ENCODE peak calls at places on chromosome 5, in five cellular contexts. One of them, this sample, is unnamed.

GRCh38 chr5:56359429-56359781 is 126.3 kb upstream of the ANKRD55 start:
- DNase-seq in SK-N-SH: no peak
- DNase-seq in A549: no peak
- DNase-seq in K562: no peak
- DNase-seq in GM12878: no peak
- DNase-seq in this sample: no peak

GRCh38 chr5:39648539-39649200 is 223.9 kb upstream of the DAB2 start:
- DNase-seq in SK-N-SH: no peak
- DNase-seq in A549: peak; percentile 46
- DNase-seq in K562: peak; percentile 11
- DNase-seq in GM12878: no peak
- DNase-seq in this sample: no peak

GRCh38 chr5:100518377-100518776 is 16.8 kb upstream of the FAM174A start:
- DNase-seq in SK-N-SH: no peak
- DNase-seq in A549: no peak
- DNase-seq in K562: no peak
- DNase-seq in GM12878: no peak
- DNase-seq in this sample: no peak

GRCh38 chr5:140587495-140587894 is 22.9 kb downstream of the SLC35A4 start:
- DNase-seq in SK-N-SH: no peak
- DNase-seq in A549: no peak
- DNase-seq in K562: no peak
- DNase-seq in GM12878: no peak
- DNase-seq in this sample: no peak

GRCh38 chr5:105952875-105953274 is 1717.9 kb downstream of the EFNA5 start:
- DNase-seq in SK-N-SH: peak; percentile 3
- DNase-seq in A549: no peak
- DNase-seq in K562: no peak
- DNase-seq in GM12878: no peak
- DNase-seq in this sample: peak; percentile 47

GRCh38 chr5:41465493-41466171 is 44.8 kb downstream of the PLCXD3 start:
- DNase-seq in SK-N-SH: no peak
- DNase-seq in A549: no peak
- DNase-seq in K562: no peak
- DNase-seq in GM12878: no peak
- DNase-seq in this sample: peak; percentile 1

GRCh38 chr5:57700072-57700471 is 217.5 kb upstream of the ACTBL2 start:
- DNase-seq in SK-N-SH: no peak
- DNase-seq in A549: no peak
- DNase-seq in K562: no peak
- DNase-seq in GM12878: no peak
- DNase-seq in this sample: no peak

GRCh38 chr5:110824936-110825441 is 86.2 kb downstream of the SLC25A46 start:
- DNase-seq in SK-N-SH: no peak
- DNase-seq in A549: no peak
- DNase-seq in K562: no peak
- DNase-seq in GM12878: no peak
- DNase-seq in this sample: no peak

GRCh38 chr5:127590154-127590722 is 58.6 kb upstream of the CTXN3 start:
- DNase-seq in SK-N-SH: no peak
- DNase-seq in A549: no peak
- DNase-seq in K562: no peak
- DNase-seq in GM12878: no peak
- DNase-seq in this sample: no peak

GRCh38 chr5:16886366-16886736 is 49.7 kb downstream of the MYO10 start:
- DNase-seq in SK-N-SH: no peak
- DNase-seq in A549: no peak
- DNase-seq in K562: no peak
- DNase-seq in GM12878: no peak
- DNase-seq in this sample: peak; percentile 90

GRCh38 chr5:150321784-150322183 is 19.1 kb upstream of the ARSI start:
- DNase-seq in SK-N-SH: no peak
- DNase-seq in A549: no peak
- DNase-seq in K562: no peak
- DNase-seq in GM12878: no peak
- DNase-seq in this sample: no peak

GRCh38 chr5:147037517-147038205 is 159.1 kb upstream of the PPP2R2B start:
- DNase-seq in SK-N-SH: no peak
- DNase-seq in A549: no peak
- DNase-seq in K562: no peak
- DNase-seq in GM12878: no peak
- DNase-seq in this sample: peak; percentile 20

GRCh38 chr5:72242796-72243475 is 77.1 kb downstream of the MRPS27 start:
- DNase-seq in SK-N-SH: no peak
- DNase-seq in A549: no peak
- DNase-seq in K562: no peak
- DNase-seq in GM12878: no peak
- DNase-seq in this sample: no peak

GRCh38 chr5:90563161-90563560 is 4.6 kb downstream of the ADGRV1 start:
- DNase-seq in SK-N-SH: no peak
- DNase-seq in A549: no peak
- DNase-seq in K562: no peak
- DNase-seq in GM12878: no peak
- DNase-seq in this sample: no peak

GRCh38 chr5:39547548-39548154 is 122.9 kb upstream of the DAB2 start:
- DNase-seq in SK-N-SH: peak; percentile 14
- DNase-seq in A549: peak; percentile 49
- DNase-seq in K562: peak; percentile 54
- DNase-seq in GM12878: no peak
- DNase-seq in this sample: peak; percentile 68

GRCh38 chr5:94326579-94326978 is 291.8 kb downstream of the KIAA0825 start:
- DNase-seq in SK-N-SH: no peak
- DNase-seq in A549: no peak
- DNase-seq in K562: peak; percentile 3
- DNase-seq in GM12878: no peak
- DNase-seq in this sample: no peak

GRCh38 chr5:73066466-73066865 is 53.9 kb upstream of the TMEM171 start:
- DNase-seq in SK-N-SH: no peak
- DNase-seq in A549: no peak
- DNase-seq in K562: no peak
- DNase-seq in GM12878: no peak
- DNase-seq in this sample: peak; percentile 89

GRCh38 chr5:96854067-96854466 is 22.2 kb upstream of the ERAP2 start:
- DNase-seq in SK-N-SH: no peak
- DNase-seq in A549: no peak
- DNase-seq in K562: no peak
- DNase-seq in GM12878: no peak
- DNase-seq in this sample: no peak

GRCh38 chr5:178398856-178399722 is 166.5 kb upstream of the PHYKPL start:
- DNase-seq in SK-N-SH: peak; percentile 68
- DNase-seq in A549: no peak
- DNase-seq in K562: no peak
- DNase-seq in GM12878: no peak
- DNase-seq in this sample: no peak

GRCh38 chr5:1930880-1931589 is 48.3 kb upstream of the IRX4 start:
- DNase-seq in SK-N-SH: peak; percentile 40
- DNase-seq in A549: no peak
- DNase-seq in K562: no peak
- DNase-seq in GM12878: no peak
- DNase-seq in this sample: no peak

GRCh38 chr5:138989720-138990119 is 114.6 kb upstream of the LRRTM2 start:
- DNase-seq in SK-N-SH: no peak
- DNase-seq in A549: no peak
- DNase-seq in K562: no peak
- DNase-seq in GM12878: no peak
- DNase-seq in this sample: peak; percentile 76

GRCh38 chr5:83077662-83078261 is 415 bp downstream of the XRCC4 start:
- DNase-seq in SK-N-SH: no peak
- DNase-seq in A549: no peak
- DNase-seq in K562: peak; percentile 32
- DNase-seq in GM12878: no peak
- DNase-seq in this sample: peak; percentile 31

GRCh38 chr5:157821405-157821804 is 37.5 kb downstream of the CLINT1 start:
- DNase-seq in SK-N-SH: no peak
- DNase-seq in A549: no peak
- DNase-seq in K562: no peak
- DNase-seq in GM12878: no peak
- DNase-seq in this sample: no peak

GRCh38 chr5:172113036-172113435 is 75.0 kb downstream of the STK10 start:
- DNase-seq in SK-N-SH: no peak
- DNase-seq in A549: no peak
- DNase-seq in K562: no peak
- DNase-seq in GM12878: peak; percentile 68
- DNase-seq in this sample: no peak
- TF ChIP-seq RCOR1 in SK-N-SH: no peak
- TF ChIP-seq RCOR1 in A549: no peak
- TF ChIP-seq RCOR1 in K562: no peak
- TF ChIP-seq RCOR1 in GM12878: no peak
- TF ChIP-seq RCOR1 in this sample: no peak

DNA sequence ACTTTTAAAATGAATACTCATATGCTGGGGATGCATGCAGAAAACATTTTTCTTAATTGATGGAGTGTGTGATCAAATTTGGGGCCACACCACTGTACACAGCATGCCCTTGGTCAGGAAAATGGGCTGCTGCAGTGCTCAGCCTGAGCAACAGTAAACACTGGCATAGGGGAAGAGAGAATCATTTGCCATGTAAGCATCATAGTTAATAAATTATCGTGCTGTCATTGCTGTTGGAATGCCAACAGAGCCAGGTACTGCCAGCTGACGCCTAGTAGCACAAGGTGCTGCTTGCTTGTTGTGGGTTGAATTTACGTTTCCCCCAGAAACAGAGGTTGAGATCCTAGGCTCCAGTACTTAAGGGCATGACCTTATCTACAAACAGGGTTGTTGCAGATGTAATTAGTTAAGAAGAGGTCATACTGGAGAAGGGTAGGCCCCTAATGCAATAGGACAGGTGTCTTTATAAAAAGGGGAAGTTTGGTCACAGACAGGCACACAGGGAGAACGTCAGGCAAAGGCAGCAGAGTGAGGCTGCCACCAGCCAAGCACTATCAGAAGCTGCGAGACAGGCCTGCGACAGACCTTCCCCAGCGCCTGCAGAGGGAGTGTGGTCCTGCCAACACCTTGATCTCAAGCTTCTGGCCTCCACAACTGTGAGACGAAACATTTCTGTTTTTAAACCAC is 25.3 kb downstream of the DAP start:
- DNase-seq in SK-N-SH: no peak
- DNase-seq in A549: no peak
- DNase-seq in K562: peak; percentile 35
- DNase-seq in GM12878: no peak
- DNase-seq in this sample: no peak
- TF ChIP-seq RCOR1 in SK-N-SH: no peak
- TF ChIP-seq RCOR1 in A549: no peak
- TF ChIP-seq RCOR1 in K562: no peak
- TF ChIP-seq RCOR1 in GM12878: no peak
- TF ChIP-seq RCOR1 in this sample: no peak

GRCh38 chr5:12292610-12293204 is 388.5 kb upstream of the CTNND2 start:
- DNase-seq in SK-N-SH: no peak
- DNase-seq in A549: no peak
- DNase-seq in K562: peak; percentile 8
- DNase-seq in GM12878: no peak
- DNase-seq in this sample: no peak
- TF ChIP-seq RCOR1 in SK-N-SH: no peak
- TF ChIP-seq RCOR1 in A549: no peak
- TF ChIP-seq RCOR1 in K562: no peak
- TF ChIP-seq RCOR1 in GM12878: no peak
- TF ChIP-seq RCOR1 in this sample: no peak

GRCh38 chr5:148805323-148806290 is 20.8 kb upstream of the ADRB2 start:
- DNase-seq in SK-N-SH: peak; percentile 36
- DNase-seq in A549: no peak
- DNase-seq in K562: peak; percentile 55
- DNase-seq in GM12878: peak; percentile 79
- DNase-seq in this sample: peak; percentile 64
- TF ChIP-seq RCOR1 in SK-N-SH: no peak
- TF ChIP-seq RCOR1 in A549: no peak
- TF ChIP-seq RCOR1 in K562: no peak
- TF ChIP-seq RCOR1 in GM12878: no peak
- TF ChIP-seq RCOR1 in this sample: no peak

DNA sequence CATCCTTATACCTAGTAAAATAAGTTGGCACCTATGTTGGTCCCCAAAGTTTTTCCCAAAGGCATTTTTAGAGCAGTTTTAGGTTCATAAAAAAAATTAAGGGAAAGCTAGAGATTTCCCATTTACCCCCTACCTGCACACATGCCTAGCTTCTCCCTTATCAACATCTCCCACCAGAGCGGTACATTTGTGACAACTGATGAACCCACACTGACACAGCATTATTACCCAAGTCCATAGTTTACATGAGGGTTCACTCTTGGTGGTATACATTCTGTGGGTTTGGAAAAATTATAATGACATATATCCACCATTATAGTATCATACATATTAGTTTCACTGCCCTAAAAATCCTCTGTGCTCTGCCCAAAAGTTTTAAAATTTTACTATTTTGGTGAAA is 12.0 kb downstream of the RAD1 start:
- DNase-seq in SK-N-SH: no peak
- DNase-seq in A549: no peak
- DNase-seq in K562: no peak
- DNase-seq in GM12878: no peak
- DNase-seq in this sample: no peak
- TF ChIP-seq RCOR1 in SK-N-SH: no peak
- TF ChIP-seq RCOR1 in A549: no peak
- TF ChIP-seq RCOR1 in K562: no peak
- TF ChIP-seq RCOR1 in GM12878: no peak
- TF ChIP-seq RCOR1 in this sample: no peak

GRCh38 chr5:60355181-60355580 is 344.8 kb downstream of the DEPDC1B start:
- DNase-seq in SK-N-SH: no peak
- DNase-seq in A549: no peak
- DNase-seq in K562: no peak
- DNase-seq in GM12878: no peak
- DNase-seq in this sample: no peak

GRCh38 chr5:60357302-60357701 is 342.7 kb downstream of the DEPDC1B start:
- DNase-seq in SK-N-SH: peak; percentile 11
- DNase-seq in A549: no peak
- DNase-seq in K562: no peak
- DNase-seq in GM12878: no peak
- DNase-seq in this sample: no peak

GRCh38 chr5:60365001-60365400 is 335.0 kb downstream of the DEPDC1B start:
- DNase-seq in SK-N-SH: no peak
- DNase-seq in A549: no peak
- DNase-seq in K562: no peak
- DNase-seq in GM12878: no peak
- DNase-seq in this sample: no peak

GRCh38 chr5:60356716-60357115 is 343.2 kb downstream of the DEPDC1B start:
- DNase-seq in SK-N-SH: peak; percentile 36
- DNase-seq in A549: no peak
- DNase-seq in K562: no peak
- DNase-seq in GM12878: no peak
- DNase-seq in this sample: no peak

GRCh38 chr5:60360355-60360754 is 339.6 kb downstream of the DEPDC1B start:
- DNase-seq in SK-N-SH: no peak
- DNase-seq in A549: no peak
- DNase-seq in K562: no peak
- DNase-seq in GM12878: no peak
- DNase-seq in this sample: no peak
- TF ChIP-seq RCOR1 in SK-N-SH: no peak
- TF ChIP-seq RCOR1 in A549: no peak
- TF ChIP-seq RCOR1 in K562: no peak
- TF ChIP-seq RCOR1 in GM12878: no peak
- TF ChIP-seq RCOR1 in this sample: no peak

DNA sequence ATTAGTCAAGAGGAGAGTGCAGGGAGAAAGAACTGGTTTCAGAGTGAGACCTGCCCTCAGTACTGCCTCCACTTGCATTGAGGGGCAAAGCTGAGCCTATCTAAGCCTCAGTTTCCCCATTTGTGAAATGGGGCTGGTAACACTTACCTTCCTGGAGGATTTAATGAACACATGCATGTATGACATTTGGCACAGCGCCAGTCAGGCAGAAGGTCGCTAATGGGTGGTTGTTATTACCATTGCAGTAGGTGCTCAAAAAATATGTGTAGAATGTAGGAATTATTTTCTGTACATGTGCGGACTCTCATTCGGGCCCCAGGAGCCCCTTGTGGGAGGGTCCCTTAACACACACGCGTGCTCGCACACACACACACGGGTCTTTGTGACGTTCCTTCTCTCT is 10.9 kb downstream of the FAT2 start:
- DNase-seq in SK-N-SH: no peak
- DNase-seq in A549: no peak
- DNase-seq in K562: no peak
- DNase-seq in GM12878: no peak
- DNase-seq in this sample: no peak
- TF ChIP-seq RCOR1 in SK-N-SH: no peak
- TF ChIP-seq RCOR1 in A549: no peak
- TF ChIP-seq RCOR1 in K562: no peak
- TF ChIP-seq RCOR1 in GM12878: no peak
- TF ChIP-seq RCOR1 in this sample: no peak

This sample was measured in IMR-90.